ENCODE peak calls at places on chromosomes 13 and 19, in five cellular contexts. I is thoracic aorta, E is fibroblast of lung, C is iPS DF 6.9, R is astrocyte. O is an unnamed sample.

GRCh38 chr13:75826391-75826790 is 190.3 kb downstream of the LMO7 start:
- DNase-seq in I (no peak), E (no peak), C (no peak), R (no peak), O (no peak)

GRCh38 chr13:38577048-38577447 is 109.8 kb upstream of the FREM2 start:
- DNase-seq in I (no peak), E (peak), C (no peak), R (no peak), O (no peak)

GRCh38 chr13:44237276-44237767 is 136.3 kb upstream of the SERP2 start:
- DNase-seq in I (peak), E (peak), C (no peak), R (peak), O (peak)

GRCh38 chr13:31945202-31945978 is 86.2 kb upstream of the FRY start:
- DNase-seq in I (no peak), E (peak), C (no peak), R (peak), O (no peak)

GRCh38 chr13:37348916-37349653 is 243.6 kb upstream of the CSNK1A1L start:
- DNase-seq in I (no peak), E (no peak), C (no peak), R (no peak), O (peak)

GRCh38 chr19:41604831-41605230 is 22.0 kb downstream of the CEACAM4 start:
- DNase-seq in I (no peak), E (no peak), C (no peak), R (no peak), O (no peak)

GRCh38 chr13:98657506-98658085 is 80.7 kb upstream of the STK24 start:
- DNase-seq in I (no peak), E (no peak), C (no peak), R (no peak), O (no peak)

GRCh38 chr13:79212064-79212619 is 193.9 kb downstream of the RBM26 start:
- DNase-seq in I (no peak), E (no peak), C (no peak), R (no peak), O (no peak)

GRCh38 chr13:31927219-31927653 is 104.3 kb upstream of the FRY start:
- DNase-seq in I (no peak), E (no peak), C (no peak), R (no peak), O (no peak)

GRCh38 chr13:99988469-99989375 is 7.1 kb downstream of the ZIC2 start:
- DNase-seq in I (no peak), E (no peak), C (no peak), R (no peak), O (no peak)

GRCh38 chr19:16188521-16188920 is 3.3 kb downstream of the FAM32A start:
- DNase-seq in I (no peak), E (no peak), C (no peak), R (no peak), O (no peak)

GRCh38 chr13:30371649-30372265 is 50.5 kb upstream of the UBE2L5 start:
- DNase-seq in I (no peak), E (peak), C (no peak), R (peak), O (peak)

GRCh38 chr19:289651-290538 is 1.3 kb downstream of the PLPP2 start:
- DNase-seq in I (no peak), E (peak), C (no peak), R (peak), O (peak)

GRCh38 chr19:290539-291521 is at the start of gene PLPP2:
- DNase-seq in I (no peak), E (peak), C (peak), R (no peak), O (no peak)

GRCh38 chr19:291561-292280 is 518 bp upstream of the PLPP2 start:
- DNase-seq in I (no peak), E (no peak), C (no peak), R (no peak), O (no peak)

GRCh38 chr19:287381-287871 is 3.8 kb downstream of the PLPP2 start:
- DNase-seq in I (no peak), E (no peak), C (no peak), R (no peak), O (no peak)

DNA sequence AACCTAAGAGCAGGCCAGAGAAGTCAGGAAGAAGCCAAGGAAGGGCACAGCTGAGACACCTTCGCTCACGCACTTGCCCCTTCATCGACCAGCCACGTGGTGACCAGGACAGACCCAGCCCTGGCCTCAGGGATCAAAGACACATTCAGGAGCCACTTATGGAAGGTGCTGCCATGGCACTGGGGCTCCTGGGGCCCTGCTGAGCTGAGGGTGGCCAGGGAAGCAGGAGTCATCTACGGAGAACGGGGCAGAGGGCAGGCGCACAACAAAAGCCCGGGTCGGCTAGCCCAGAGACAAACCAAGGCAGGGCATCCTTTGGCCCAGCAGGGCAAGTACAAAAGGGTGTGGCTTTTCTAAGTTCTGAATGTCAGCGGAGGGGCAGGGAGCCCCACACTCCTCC is 2.3 kb downstream of the PLPP2 start:
- DNase-seq in I (no peak), E (no peak), C (no peak), R (no peak), O (no peak)
- H3K27ac ChIP-seq in I (no peak), E (no peak), C (no peak), R (no peak), O (no peak)

DNA sequence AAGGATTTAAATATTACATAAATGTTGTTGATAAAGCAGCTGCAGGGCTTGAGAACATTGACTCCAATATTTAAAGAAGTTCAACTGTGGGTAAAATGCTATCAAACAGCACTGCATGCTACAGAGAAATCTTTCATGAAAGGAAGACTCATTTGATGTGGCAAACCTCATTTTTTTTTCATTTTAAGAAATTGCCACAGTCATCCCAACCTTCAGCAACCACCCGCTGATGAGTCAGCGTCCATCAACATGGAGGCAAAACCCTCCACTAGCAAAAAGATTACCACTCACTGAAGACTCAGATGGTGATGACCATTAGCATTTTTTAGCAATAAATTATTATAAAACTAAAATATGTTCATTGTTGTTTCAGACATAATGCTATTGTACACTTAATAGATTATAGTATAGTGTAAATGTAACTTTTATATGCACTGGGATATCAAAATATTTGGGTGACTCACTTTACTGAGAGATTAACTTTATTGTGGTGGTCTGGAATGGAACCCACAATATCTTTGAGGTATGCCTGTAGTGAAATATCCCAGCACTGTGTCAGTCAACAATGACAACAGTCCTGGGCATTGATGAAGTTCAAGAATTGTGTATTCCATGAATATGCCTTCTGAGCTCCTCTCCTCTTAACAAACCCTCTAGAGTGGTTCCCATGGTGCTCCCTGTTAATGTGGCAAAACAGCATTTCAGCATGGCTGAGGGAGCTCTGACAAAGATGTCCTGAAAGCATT is 52.4 kb upstream of the SOX21 start:
- DNase-seq in I (no peak), E (peak), C (no peak), R (peak), O (no peak)
- H3K27ac ChIP-seq in I (no peak), E (no peak), C (no peak), R (no peak), O (no peak)

GRCh38 chr13:46721054-46721453 is 75.9 kb downstream of the ESD start:
- DNase-seq in I (no peak), E (peak), C (peak), R (no peak), O (no peak)
- H3K27ac ChIP-seq in I (no peak), E (no peak), C (no peak), R (no peak), O (no peak)

GRCh38 chr19:32349724-32350475 is 4.5 kb downstream of the ZNF507 start:
- DNase-seq in I (no peak), E (no peak), C (no peak), R (no peak), O (peak)

GRCh38 chr19:32346901-32347300 is 1.5 kb downstream of the ZNF507 start:
- DNase-seq in I (no peak), E (no peak), C (no peak), R (no peak), O (no peak)

GRCh38 chr19:32354345-32354744 is 8.9 kb downstream of the ZNF507 start:
- DNase-seq in I (no peak), E (no peak), C (no peak), R (no peak), O (no peak)

GRCh38 chr19:32351807-32352630 is 6.6 kb downstream of the ZNF507 start:
- DNase-seq in I (no peak), E (peak), C (no peak), R (peak), O (peak)

GRCh38 chr19:32350492-32350891 is 5.1 kb downstream of the ZNF507 start:
- DNase-seq in I (no peak), E (no peak), C (no peak), R (no peak), O (peak)
- H3K27ac ChIP-seq in I (peak), E (no peak), C (no peak), R (no peak), O (peak)

GRCh38 chr13:59409211-59409610 is 754.5 kb downstream of the DIAPH3 start:
- DNase-seq in I (no peak), E (peak), C (no peak), R (peak), O (no peak)

GRCh38 chr13:59408738-59409137 is 755.0 kb downstream of the DIAPH3 start:
- DNase-seq in I (no peak), E (no peak), C (no peak), R (no peak), O (no peak)

GRCh38 chr13:59415498-59415897 is 748.2 kb downstream of the DIAPH3 start:
- DNase-seq in I (no peak), E (no peak), C (no peak), R (no peak), O (no peak)

GRCh38 chr13:59413121-59413520 is 750.6 kb downstream of the DIAPH3 start:
- DNase-seq in I (no peak), E (peak), C (no peak), R (peak), O (no peak)

GRCh38 chr13:59409651-59410200 is 754.0 kb downstream of the DIAPH3 start:
- DNase-seq in I (no peak), E (peak), C (peak), R (peak), O (no peak)
- H3K27ac ChIP-seq in I (no peak), E (no peak), C (no peak), R (no peak), O (no peak)